ENCODE peak calls at places on chromosome 3, in nine cellular contexts. P is neural crest cell, N is AG09309, W is IMR-90, T is MCF 10A, X is left lung, D is A549, I is astrocyte of the spinal cord, Q is heart left ventricle. G is an unnamed sample.

GRCh38 chr3:50351318-50351687 is 641 bp downstream of the CYB561D2 start:
- DNase-seq in P (no peak), N (no peak), W (no peak), T (no peak), X (no peak), D (no peak), I (no peak), Q (no peak), G (no peak)

GRCh38 chr3:24773798-24774197 is 279.1 kb upstream of the THRB start:
- DNase-seq in P (peak), N (peak), W (peak), T (peak), X (no peak), D (peak), I (peak), Q (peak), G (peak)

GRCh38 chr3:149542375-149543312 is 68.1 kb downstream of the TM4SF4 start:
- DNase-seq in P (no peak), N (no peak), W (no peak), T (no peak), X (no peak), D (peak), I (peak), Q (no peak), G (no peak)

GRCh38 chr3:172065967-172066762 is 26.8 kb downstream of the FNDC3B start:
- DNase-seq in P (no peak), N (no peak), W (peak), T (no peak), X (no peak), D (peak), I (peak), Q (no peak), G (no peak)

GRCh38 chr3:22835041-22835440 is 368.1 kb upstream of the UBE2E2 start:
- DNase-seq in P (no peak), N (no peak), W (no peak), T (peak), X (no peak), D (no peak), I (peak), Q (no peak), G (no peak)

GRCh38 chr3:196012481-196012880 is 69.4 kb downstream of the TFRC start:
- DNase-seq in P (no peak), N (no peak), W (no peak), T (peak), X (no peak), D (no peak), I (no peak), Q (no peak), G (no peak)

GRCh38 chr3:190076138-190076537 is 44.6 kb downstream of the P3H2 start:
- DNase-seq in P (no peak), N (no peak), W (peak), T (no peak), X (no peak), D (no peak), I (no peak), Q (no peak), G (no peak)

GRCh38 chr3:65328148-65328547 is 640.3 kb upstream of the ADAMTS9 start:
- DNase-seq in P (no peak), N (no peak), W (no peak), T (no peak), X (no peak), D (no peak), I (no peak), Q (no peak), G (no peak)

GRCh38 chr3:29268651-29269050 is 12.2 kb upstream of the RBMS3 start:
- DNase-seq in P (no peak), N (no peak), W (no peak), T (no peak), X (no peak), D (no peak), I (no peak), Q (no peak), G (no peak)

GRCh38 chr3:30273304-30274072 is 332.9 kb upstream of the TGFBR2 start:
- DNase-seq in P (no peak), N (no peak), W (peak), T (no peak), X (no peak), D (no peak), I (peak), Q (no peak), G (no peak)

GRCh38 chr3:67649681-67650080 is 4.7 kb downstream of the SUCLG2 start:
- DNase-seq in P (no peak), N (no peak), W (no peak), T (no peak), X (no peak), D (no peak), I (no peak), Q (no peak), G (no peak)

GRCh38 chr3:73365756-73366397 is 258.9 kb downstream of the PDZRN3 start:
- DNase-seq in P (no peak), N (peak), W (peak), T (peak), X (no peak), D (no peak), I (peak), Q (peak), G (no peak)

GRCh38 chr3:20352547-20353164 is 166.7 kb upstream of the SGO1 start:
- DNase-seq in P (no peak), N (no peak), W (no peak), T (peak), X (no peak), D (no peak), I (peak), Q (no peak), G (no peak)

GRCh38 chr3:25386686-25387271 is 41.3 kb upstream of the RARB start:
- DNase-seq in P (no peak), N (peak), W (no peak), T (no peak), X (no peak), D (no peak), I (no peak), Q (no peak), G (no peak)

GRCh38 chr3:65712156-65712555 is 326.6 kb downstream of the MAGI1 start:
- DNase-seq in P (no peak), N (no peak), W (peak), T (no peak), X (no peak), D (no peak), I (no peak), Q (no peak), G (no peak)

GRCh38 chr3:176759815-176760506 is 437.3 kb downstream of the TBL1XR1 start:
- DNase-seq in P (no peak), N (no peak), W (no peak), T (no peak), X (no peak), D (no peak), I (no peak), Q (no peak), G (no peak)

GRCh38 chr3:56413911-56414310 is 54.4 kb downstream of the ERC2 start:
- DNase-seq in P (no peak), N (no peak), W (no peak), T (peak), X (no peak), D (no peak), I (no peak), Q (no peak), G (no peak)

GRCh38 chr3:25536668-25537331 is 108.7 kb downstream of the RARB start:
- DNase-seq in P (no peak), N (no peak), W (no peak), T (no peak), X (no peak), D (no peak), I (no peak), Q (no peak), G (no peak)

GRCh38 chr3:69197922-69198540 is 75.6 kb upstream of the LMOD3 start:
- DNase-seq in P (no peak), N (no peak), W (no peak), T (no peak), X (no peak), D (no peak), I (no peak), Q (no peak), G (no peak)

GRCh38 chr3:150216041-150216811 is 191.9 kb upstream of the TSC22D2 start:
- DNase-seq in P (peak), N (peak), W (peak), T (peak), X (no peak), D (no peak), I (peak), Q (peak), G (no peak)

GRCh38 chr3:138114988-138115971 is at the start of gene DZIP1L:
- DNase-seq in P (peak), N (no peak), W (peak), T (peak), X (peak), D (peak), I (peak), Q (peak), G (peak)

GRCh38 chr3:33001889-33002288 is 50.4 kb downstream of the CCR4 start:
- DNase-seq in P (no peak), N (no peak), W (no peak), T (no peak), X (no peak), D (no peak), I (no peak), Q (no peak), G (no peak)

GRCh38 chr3:126473292-126474168 is 2.2 kb downstream of the ZXDC start:
- DNase-seq in P (no peak), N (no peak), W (no peak), T (peak), X (no peak), D (no peak), I (no peak), Q (no peak), G (peak)

GRCh38 chr3:25171118-25171912 is 256.7 kb upstream of the RARB start:
- DNase-seq in P (no peak), N (no peak), W (no peak), T (no peak), X (no peak), D (no peak), I (no peak), Q (no peak), G (no peak)

GRCh38 chr3:17639765-17640164 is 102.7 kb downstream of the TBC1D5 start:
- DNase-seq in P (no peak), N (peak), W (peak), T (peak), X (no peak), D (peak), I (peak), Q (no peak), G (no peak)

GRCh38 chr3:117404756-117405155 is 695.2 kb downstream of the TUSC7 start:
- DNase-seq in P (no peak), N (no peak), W (no peak), T (no peak), X (no peak), D (no peak), I (no peak), Q (no peak), G (no peak)

GRCh38 chr3:149239357-149239936 is 17.8 kb upstream of the CP start:
- DNase-seq in P (no peak), N (no peak), W (no peak), T (no peak), X (no peak), D (no peak), I (no peak), Q (no peak), G (no peak)

GRCh38 chr3:160162440-160162839 is 62.8 kb upstream of the C3orf80 start:
- DNase-seq in P (peak), N (no peak), W (no peak), T (no peak), X (no peak), D (no peak), I (no peak), Q (no peak), G (no peak)

GRCh38 chr3:105369501-105370371 is 3.0 kb downstream of the ALCAM start:
- DNase-seq in P (peak), N (no peak), W (peak), T (peak), X (peak), D (peak), I (peak), Q (peak), G (peak)

GRCh38 chr3:123365450-123366143 is 83.3 kb downstream of the ADCY5 start:
- DNase-seq in P (peak), N (no peak), W (peak), T (peak), X (no peak), D (peak), I (no peak), Q (no peak), G (no peak)

GRCh38 chr3:11596387-11596786 is 47.3 kb downstream of the VGLL4 start:
- DNase-seq in P (no peak), N (no peak), W (no peak), T (no peak), X (no peak), D (no peak), I (no peak), Q (peak), G (no peak)

GRCh38 chr3:30597131-30597768 is 9.2 kb upstream of the TGFBR2 start:
- DNase-seq in P (no peak), N (peak), W (peak), T (peak), X (no peak), D (peak), I (peak), Q (no peak), G (no peak)

GRCh38 chr3:148439254-148439822 is 258.4 kb upstream of the AGTR1 start:
- DNase-seq in P (no peak), N (no peak), W (no peak), T (no peak), X (no peak), D (no peak), I (no peak), Q (no peak), G (no peak)

GRCh38 chr3:11850003-11850402 is 3.3 kb upstream of the TAMM41 start:
- DNase-seq in P (no peak), N (no peak), W (no peak), T (no peak), X (no peak), D (no peak), I (no peak), Q (no peak), G (no peak)

GRCh38 chr3:186759231-186759930 is 24.0 kb upstream of the EIF4A2 start:
- DNase-seq in P (no peak), N (no peak), W (no peak), T (no peak), X (no peak), D (no peak), I (no peak), Q (no peak), G (no peak)

GRCh38 chr3:52822363-52822762 is 8.1 kb downstream of the ITIH4 start:
- DNase-seq in P (no peak), N (no peak), W (no peak), T (no peak), X (no peak), D (no peak), I (no peak), Q (no peak), G (no peak)

GRCh38 chr3:195587824-195588223 is 4.1 kb upstream of the APOD start:
- DNase-seq in P (no peak), N (no peak), W (no peak), T (no peak), X (no peak), D (no peak), I (no peak), Q (no peak), G (no peak)

GRCh38 chr3:51311055-51311454 is 74.0 kb upstream of the MANF start:
- DNase-seq in P (no peak), N (no peak), W (peak), T (peak), X (no peak), D (peak), I (peak), Q (no peak), G (no peak)

GRCh38 chr3:143122608-143123352 is 3.2 kb downstream of the CHST2 start:
- DNase-seq in P (no peak), N (no peak), W (no peak), T (no peak), X (no peak), D (no peak), I (no peak), Q (no peak), G (no peak)

GRCh38 chr3:143120716-143121239 is 1.2 kb downstream of the CHST2 start:
- DNase-seq in P (peak), N (no peak), W (peak), T (no peak), X (peak), D (peak), I (peak), Q (no peak), G (no peak)

GRCh38 chr3:143122089-143122430 is 2.5 kb downstream of the CHST2 start:
- DNase-seq in P (no peak), N (no peak), W (no peak), T (no peak), X (no peak), D (no peak), I (no peak), Q (no peak), G (no peak)

GRCh38 chr3:143119974-143120715 is 574 bp downstream of the CHST2 start:
- DNase-seq in P (peak), N (no peak), W (no peak), T (peak), X (peak), D (peak), I (peak), Q (peak), G (peak)

GRCh38 chr3:143121240-143122088 is 1.9 kb downstream of the CHST2 start:
- DNase-seq in P (peak), N (no peak), W (peak), T (peak), X (no peak), D (peak), I (peak), Q (peak), G (peak)
- TF ChIP-seq CTCF in P (peak), N (peak), W (peak), T (no peak), X (peak), D (peak), I (peak), Q (peak), G (peak)

DNA sequence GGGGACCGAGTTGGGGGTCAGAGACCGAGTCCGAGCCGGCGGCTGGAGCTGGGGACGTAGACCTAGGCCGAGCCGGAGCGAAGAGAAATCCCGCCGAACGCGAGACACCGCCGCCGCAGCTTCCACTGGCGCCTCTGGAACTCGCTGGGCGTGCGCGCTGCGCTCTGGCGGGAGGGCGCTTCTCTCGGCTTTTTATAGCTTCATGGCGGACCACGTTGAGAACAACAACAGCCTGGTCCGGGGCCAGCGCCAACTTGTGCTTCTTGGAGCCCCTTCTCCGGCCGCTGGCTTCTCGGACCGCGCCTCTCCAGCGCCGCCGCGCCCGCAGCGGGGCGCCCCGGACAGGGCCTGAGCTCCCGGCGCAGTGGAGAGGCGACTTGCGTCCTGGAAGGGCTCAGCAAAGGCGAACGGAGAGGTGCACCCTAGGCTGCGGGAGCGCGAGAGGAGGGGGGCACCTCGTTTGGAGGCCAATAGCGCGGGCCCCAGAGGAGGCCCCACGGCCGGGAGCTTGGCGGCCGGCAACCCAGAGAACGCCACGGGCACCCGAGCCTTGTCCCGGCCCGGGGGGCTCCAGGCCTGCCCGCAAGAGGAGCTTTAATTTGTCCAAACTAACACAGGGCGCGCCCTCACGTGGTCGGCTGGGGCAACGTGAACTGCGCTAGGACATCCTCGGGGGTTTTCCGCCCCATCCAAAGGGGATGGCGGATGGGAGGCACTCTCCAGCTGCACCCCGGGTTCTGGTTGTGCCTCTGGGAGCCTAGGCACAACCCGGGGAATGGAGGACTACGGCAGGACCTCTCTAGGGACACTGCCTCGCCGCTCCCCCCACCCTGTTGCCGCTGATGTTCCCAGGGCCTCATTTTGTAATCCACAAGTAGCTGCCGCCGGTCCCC is 37.7 kb downstream of the HMCES start:
- DNase-seq in P (peak), N (peak), W (peak), T (peak), X (peak), D (peak), I (peak), Q (peak), G (peak)
- TF ChIP-seq CTCF in P (peak), N (peak), W (peak), T (peak), X (peak), D (peak), I (peak), Q (peak), G (peak)

GRCh38 chr3:114411292-114411691 is 117.5 kb downstream of the TIGIT start:
- DNase-seq in P (no peak), N (no peak), W (peak), T (no peak), X (no peak), D (no peak), I (peak), Q (no peak), G (no peak)

GRCh38 chr3:114417265-114417664 is 123.4 kb downstream of the TIGIT start:
- DNase-seq in P (no peak), N (no peak), W (no peak), T (no peak), X (no peak), D (no peak), I (no peak), Q (no peak), G (no peak)

GRCh38 chr3:114409291-114409690 is 115.5 kb downstream of the TIGIT start:
- DNase-seq in P (no peak), N (no peak), W (no peak), T (no peak), X (no peak), D (no peak), I (no peak), Q (no peak), G (no peak)

GRCh38 chr3:114408763-114409162 is 114.9 kb downstream of the TIGIT start:
- DNase-seq in P (peak), N (no peak), W (no peak), T (no peak), X (no peak), D (no peak), I (peak), Q (no peak), G (no peak)

GRCh38 chr3:114411811-114412803 is 118.3 kb downstream of the TIGIT start:
- DNase-seq in P (no peak), N (no peak), W (peak), T (peak), X (no peak), D (peak), I (peak), Q (no peak), G (peak)
- TF ChIP-seq CTCF in P (no peak), N (no peak), W (no peak), T (no peak), X (no peak), D (no peak), I (peak), Q (no peak), G (no peak)

DNA sequence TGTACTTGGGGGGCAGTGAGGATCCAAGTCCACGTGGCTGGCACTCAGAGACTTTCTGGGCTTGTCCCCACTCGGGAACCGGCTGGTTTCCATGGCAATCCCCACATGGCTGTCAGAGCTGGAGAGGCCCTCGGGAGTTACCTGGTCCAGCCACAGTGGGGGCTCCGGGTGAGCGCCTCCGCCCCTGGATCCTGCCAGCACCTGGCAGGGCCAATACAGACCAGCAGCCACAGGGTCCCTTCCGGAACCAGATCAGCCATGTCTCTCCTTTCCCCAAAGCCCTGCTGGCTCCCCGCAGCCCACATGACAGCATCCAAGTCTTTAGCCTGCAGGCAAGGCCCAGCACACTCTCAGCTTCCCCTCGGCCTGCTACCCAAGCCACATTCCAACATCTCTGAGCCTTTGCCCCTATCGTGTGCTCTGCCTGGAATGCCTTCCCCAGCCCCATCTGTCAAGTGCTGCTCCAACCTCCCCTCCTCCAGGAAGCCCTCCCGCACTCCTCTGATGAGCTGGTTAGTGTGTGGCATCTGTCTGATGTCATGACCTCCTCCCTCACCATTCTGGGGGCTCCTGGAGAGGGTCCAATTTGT is 8.6 kb downstream of the PLXND1 start:
- DNase-seq in P (no peak), N (no peak), W (peak), T (no peak), X (no peak), D (no peak), I (no peak), Q (no peak), G (no peak)
- TF ChIP-seq CTCF in P (no peak), N (no peak), W (no peak), T (no peak), X (no peak), D (no peak), I (no peak), Q (no peak), G (no peak)

GRCh38 chr3:75171632-75172230 is 492.4 kb upstream of the FRG2C start:
- DNase-seq in P (no peak), N (peak), W (peak), T (peak), X (no peak), D (no peak), I (peak), Q (no peak), G (no peak)
- TF ChIP-seq CTCF in P (peak), N (peak), W (peak), T (no peak), X (no peak), D (peak), I (peak), Q (peak), G (peak)